ENCODE peak calls at places on chromosomes 2 and 18, in six cellular contexts. R is MV-4-11; J is EH; E is NCI-H2081 treated with DMSO at 0.1 percent for 48 hours; Y is activated CD4-positive, alpha-beta T cell treated with anti-CD3 and anti-CD28 coated beads, Interleukin-2, amount 50 U/mL, for 24 hours; K is OCI-M1. N is an unnamed sample.

GRCh38 chr2:26724004-26724750 is 31.7 kb downstream of the KCNK3 start:
- DNase-seq in E (no peak), Y (no peak), K (peak), J (peak), R (no peak), N (no peak)

GRCh38 chr2:201707753-201708152 is 9.3 kb upstream of the MPP4 start:
- DNase-seq in J (peak), R (no peak), K (no peak), Y (no peak), E (no peak), N (no peak)

GRCh38 chr2:237152361-237152760 is 66.7 kb downstream of the COPS8 start:
- DNase-seq in R (no peak), Y (no peak), K (no peak), J (no peak), E (no peak), N (no peak)

GRCh38 chr18:35215026-35215425 is 25.8 kb upstream of the ZNF397 start:
- DNase-seq in E (no peak), Y (no peak), R (no peak), K (no peak), J (no peak), N (no peak)

GRCh38 chr2:341017-341542 is 53.2 kb upstream of the ALKAL2 start:
- DNase-seq in E (no peak), Y (no peak), K (no peak), J (no peak), R (no peak), N (no peak)

GRCh38 chr2:226647626-226648518 is 151.7 kb downstream of the IRS1 start:
- DNase-seq in K (no peak), Y (no peak), E (no peak), R (no peak), J (peak), N (no peak)

GRCh38 chr2:27496357-27497287 is at the start of gene GCKR:
- DNase-seq in Y (no peak), R (peak), J (peak), K (peak), E (no peak), N (no peak)

GRCh38 chr2:38835015-38835601 is 40.6 kb downstream of the DHX57 start:
- DNase-seq in J (peak), R (peak), Y (no peak), E (no peak), K (peak), N (no peak)

GRCh38 chr2:113791697-113792590 is 35.5 kb upstream of the SLC35F5 start:
- DNase-seq in K (peak), R (peak), E (no peak), J (peak), Y (peak), N (no peak)

GRCh38 chr2:30072250-30072842 is 74.5 kb upstream of the YPEL5 start:
- DNase-seq in E (peak), J (peak), K (peak), Y (peak), R (peak), N (peak)

GRCh38 chr2:82254728-82255127 is 1950.2 kb upstream of the LRRTM1 start:
- DNase-seq in Y (no peak), K (no peak), E (no peak), J (no peak), R (no peak), N (no peak)

GRCh38 chr2:44102790-44103642 is 65.7 kb upstream of the PPM1B start:
- DNase-seq in J (no peak), Y (no peak), R (no peak), E (no peak), K (no peak), N (no peak)

GRCh38 chr2:51084750-51085149 is 52.8 kb upstream of the NRXN1 start:
- DNase-seq in Y (no peak), R (no peak), K (no peak), E (no peak), J (no peak), N (no peak)

GRCh38 chr2:71409611-71410010 is 43.8 kb upstream of the DYSF start:
- DNase-seq in R (no peak), J (no peak), E (no peak), Y (no peak), K (no peak), N (no peak)

GRCh38 chr2:240874715-240875227 is 6.1 kb downstream of the AGXT start:
- DNase-seq in Y (no peak), E (no peak), J (no peak), K (no peak), R (no peak), N (no peak)

GRCh38 chr2:3453196-3453845 is 66.0 kb downstream of the ADI1 start:
- DNase-seq in Y (no peak), J (no peak), K (no peak), R (no peak), E (no peak), N (no peak)

GRCh38 chr2:128271891-128272585 is 46.6 kb downstream of the HS6ST1 start:
- DNase-seq in J (no peak), K (no peak), R (no peak), E (no peak), Y (no peak), N (no peak)

GRCh38 chr18:11146238-11146946 is 3.0 kb downstream of the PIEZO2 start:
- DNase-seq in R (no peak), Y (no peak), K (no peak), J (no peak), E (no peak), N (no peak)

GRCh38 chr2:95061119-95061512 is 35.6 kb downstream of the MAL start:
- DNase-seq in E (no peak), J (no peak), K (no peak), Y (no peak), R (no peak), N (no peak)

GRCh38 chr2:25606892-25607291 is 66.5 kb downstream of the DTNB start:
- DNase-seq in J (peak), R (no peak), Y (no peak), E (no peak), K (peak), N (no peak)

GRCh38 chr2:172777431-172777830 is 41.8 kb downstream of the RAPGEF4 start:
- DNase-seq in K (no peak), R (no peak), Y (no peak), E (no peak), J (no peak), N (no peak)

GRCh38 chr2:2187196-2187595 is 143.9 kb downstream of the MYT1L start:
- DNase-seq in Y (no peak), K (no peak), J (no peak), R (no peak), E (peak), N (no peak)

N was measured in breast epithelium.